ENCODE peak calls at places on chromosomes 4 and X, in six cellular contexts. One of them, this sample, is unnamed.

GRCh38 chr4:152099555-152099954 is 338.7 kb upstream of the GATB start:
- DNase-seq in activated naive CD4-positive, alpha-beta T cell treated with Interleukin-2 at 50 U/mL for 16 hours: no peak
- DNase-seq in activated T-cell treated with anti-CD3 and anti-CD28 coated beads, Interleukin-2, amount 50 U/mL, for 48 hours: no peak
- DNase-seq in A673: no peak
- DNase-seq in OCI-LY7: no peak
- DNase-seq in cardiac muscle cell: no peak
- DNase-seq in this sample: no peak

GRCh38 chr4:89036535-89036934 is 20.4 kb downstream of the FAM13A start:
- DNase-seq in activated naive CD4-positive, alpha-beta T cell treated with Interleukin-2 at 50 U/mL for 16 hours: no peak
- DNase-seq in activated T-cell treated with anti-CD3 and anti-CD28 coated beads, Interleukin-2, amount 50 U/mL, for 48 hours: no peak
- DNase-seq in A673: no peak
- DNase-seq in OCI-LY7: no peak
- DNase-seq in cardiac muscle cell: no peak
- DNase-seq in this sample: no peak

GRCh38 chr4:128571747-128572146 is 237.8 kb upstream of the JADE1 start:
- DNase-seq in activated naive CD4-positive, alpha-beta T cell treated with Interleukin-2 at 50 U/mL for 16 hours: no peak
- DNase-seq in activated T-cell treated with anti-CD3 and anti-CD28 coated beads, Interleukin-2, amount 50 U/mL, for 48 hours: no peak
- DNase-seq in A673: no peak
- DNase-seq in OCI-LY7: no peak
- DNase-seq in cardiac muscle cell: no peak
- DNase-seq in this sample: no peak

GRCh38 chrX:50459615-50460014 is 11.0 kb downstream of the DGKK start:
- DNase-seq in activated naive CD4-positive, alpha-beta T cell treated with Interleukin-2 at 50 U/mL for 16 hours: no peak
- DNase-seq in activated T-cell treated with anti-CD3 and anti-CD28 coated beads, Interleukin-2, amount 50 U/mL, for 48 hours: no peak
- DNase-seq in A673: no peak
- DNase-seq in OCI-LY7: no peak
- DNase-seq in cardiac muscle cell: no peak
- DNase-seq in this sample: no peak

GRCh38 chrX:72208126-72208525 is 26.6 kb downstream of the PIN4 start:
- DNase-seq in activated naive CD4-positive, alpha-beta T cell treated with Interleukin-2 at 50 U/mL for 16 hours: no peak
- DNase-seq in activated T-cell treated with anti-CD3 and anti-CD28 coated beads, Interleukin-2, amount 50 U/mL, for 48 hours: no peak
- DNase-seq in A673: no peak
- DNase-seq in OCI-LY7: no peak
- DNase-seq in cardiac muscle cell: no peak
- DNase-seq in this sample: no peak

GRCh38 chrX:152405561-152405960 is 45.6 kb downstream of the GABRA3 start:
- DNase-seq in activated naive CD4-positive, alpha-beta T cell treated with Interleukin-2 at 50 U/mL for 16 hours: no peak
- DNase-seq in activated T-cell treated with anti-CD3 and anti-CD28 coated beads, Interleukin-2, amount 50 U/mL, for 48 hours: no peak
- DNase-seq in A673: no peak
- DNase-seq in OCI-LY7: no peak
- DNase-seq in cardiac muscle cell: no peak
- DNase-seq in this sample: no peak

GRCh38 chr4:152729466-152729865 is 49.7 kb upstream of the TMEM154 start:
- DNase-seq in activated naive CD4-positive, alpha-beta T cell treated with Interleukin-2 at 50 U/mL for 16 hours: no peak
- DNase-seq in activated T-cell treated with anti-CD3 and anti-CD28 coated beads, Interleukin-2, amount 50 U/mL, for 48 hours: no peak
- DNase-seq in A673: peak; percentile 10
- DNase-seq in OCI-LY7: no peak
- DNase-seq in cardiac muscle cell: no peak
- DNase-seq in this sample: no peak

GRCh38 chrX:39158801-39159657 is 357.8 kb downstream of the MID1IP1 start:
- DNase-seq in activated naive CD4-positive, alpha-beta T cell treated with Interleukin-2 at 50 U/mL for 16 hours: no peak
- DNase-seq in activated T-cell treated with anti-CD3 and anti-CD28 coated beads, Interleukin-2, amount 50 U/mL, for 48 hours: no peak
- DNase-seq in A673: no peak
- DNase-seq in OCI-LY7: no peak
- DNase-seq in cardiac muscle cell: no peak
- DNase-seq in this sample: peak; percentile 79

GRCh38 chr4:74317616-74318256 is 9.5 kb downstream of the EPGN start:
- DNase-seq in activated naive CD4-positive, alpha-beta T cell treated with Interleukin-2 at 50 U/mL for 16 hours: no peak
- DNase-seq in activated T-cell treated with anti-CD3 and anti-CD28 coated beads, Interleukin-2, amount 50 U/mL, for 48 hours: no peak
- DNase-seq in A673: peak; percentile 10
- DNase-seq in OCI-LY7: no peak
- DNase-seq in cardiac muscle cell: no peak
- DNase-seq in this sample: no peak

GRCh38 chrX:2697741-2698294 is 6.7 kb downstream of the CD99 start:
- DNase-seq in activated naive CD4-positive, alpha-beta T cell treated with Interleukin-2 at 50 U/mL for 16 hours: no peak
- DNase-seq in activated T-cell treated with anti-CD3 and anti-CD28 coated beads, Interleukin-2, amount 50 U/mL, for 48 hours: no peak
- DNase-seq in A673: no peak
- DNase-seq in OCI-LY7: peak; percentile 65
- DNase-seq in cardiac muscle cell: no peak
- DNase-seq in this sample: no peak

GRCh38 chr4:22515145-22515887 is 550 bp downstream of the ADGRA3 start:
- DNase-seq in activated naive CD4-positive, alpha-beta T cell treated with Interleukin-2 at 50 U/mL for 16 hours: no peak
- DNase-seq in activated T-cell treated with anti-CD3 and anti-CD28 coated beads, Interleukin-2, amount 50 U/mL, for 48 hours: peak; percentile 62
- DNase-seq in A673: peak; percentile 87
- DNase-seq in OCI-LY7: no peak
- DNase-seq in cardiac muscle cell: peak; percentile 83
- DNase-seq in this sample: peak; percentile 79

GRCh38 chr4:174437756-174438155 is 84.5 kb downstream of the HPGD start:
- DNase-seq in activated naive CD4-positive, alpha-beta T cell treated with Interleukin-2 at 50 U/mL for 16 hours: no peak
- DNase-seq in activated T-cell treated with anti-CD3 and anti-CD28 coated beads, Interleukin-2, amount 50 U/mL, for 48 hours: no peak
- DNase-seq in A673: no peak
- DNase-seq in OCI-LY7: no peak
- DNase-seq in cardiac muscle cell: no peak
- DNase-seq in this sample: no peak

This sample was measured in NCI-H82.